ENCODE peak calls at places on chromosomes 6 and 20, in eight cellular contexts. T is fibroblast of lung; H is SJSA1; X is right cardiac atrium; M is CD8-positive, alpha-beta memory T cell; S is Karpas-422; V is PC-9; Q is thoracic aorta. D is an unnamed sample. For H3K4me1 and H3K27me3, the result is how much of the 10 kb centered on the place peaks cover.

GRCh38 chr6:148342146-148343027 is at the start of gene SASH1:
- DNase-seq in T (peak), Q (no peak), V (peak), H (peak), M (no peak), X (peak), S (peak), D (peak)

GRCh38 chr20:19828233-19828632 is 70.2 kb downstream of the RIN2 start:
- DNase-seq in M (no peak), T (peak), V (peak), S (peak), H (no peak), Q (no peak), X (no peak), D (no peak)

GRCh38 chr20:11716239-11716944 is 201.3 kb upstream of the BTBD3 start:
- DNase-seq in M (no peak), Q (no peak), H (peak), T (peak), S (no peak), X (no peak), V (peak), D (peak)

GRCh38 chr6:2911171-2911570 is 8.1 kb upstream of the SERPINB9 start:
- DNase-seq in H (no peak), X (no peak), M (no peak), T (no peak), Q (no peak), S (peak), V (no peak), D (no peak)

GRCh38 chr20:37314617-37315292 is 25.3 kb downstream of the MANBAL start:
- DNase-seq in S (no peak), M (no peak), V (no peak), H (no peak), X (peak), T (no peak), Q (no peak), D (no peak)

GRCh38 chr6:52390361-52390727 is 28.4 kb downstream of the PAQR8 start:
- DNase-seq in V (peak), S (no peak), H (no peak), T (peak), X (no peak), M (peak), Q (no peak), D (no peak)

GRCh38 chr20:57964011-57964862 is 254.4 kb upstream of the PMEPA1 start:
- DNase-seq in T (no peak), Q (no peak), S (no peak), V (no peak), X (peak), M (no peak), H (no peak), D (no peak)

GRCh38 chr6:4561773-4562172 is 214.4 kb upstream of the CDYL start:
- DNase-seq in X (no peak), S (no peak), H (no peak), Q (no peak), V (no peak), M (no peak), T (no peak), D (no peak)

GRCh38 chr6:154993026-154993425 is 2.1 kb upstream of the TIAM2 start:
- DNase-seq in M (no peak), T (no peak), Q (no peak), V (peak), S (no peak), H (peak), X (no peak), D (no peak)

GRCh38 chr6:154995241-154996162 is at the start of gene TIAM2:
- DNase-seq in V (peak), T (peak), S (no peak), H (peak), Q (no peak), X (peak), M (no peak), D (peak)

GRCh38 chr6:154996841-154997311 is 1.8 kb downstream of the TIAM2 start:
- DNase-seq in M (no peak), H (no peak), T (no peak), S (no peak), Q (no peak), X (no peak), V (peak), D (peak)

GRCh38 chr6:154993710-154994109 is 1.4 kb upstream of the TIAM2 start:
- DNase-seq in V (no peak), T (no peak), X (no peak), Q (no peak), H (no peak), M (no peak), S (no peak), D (no peak)

DNA sequence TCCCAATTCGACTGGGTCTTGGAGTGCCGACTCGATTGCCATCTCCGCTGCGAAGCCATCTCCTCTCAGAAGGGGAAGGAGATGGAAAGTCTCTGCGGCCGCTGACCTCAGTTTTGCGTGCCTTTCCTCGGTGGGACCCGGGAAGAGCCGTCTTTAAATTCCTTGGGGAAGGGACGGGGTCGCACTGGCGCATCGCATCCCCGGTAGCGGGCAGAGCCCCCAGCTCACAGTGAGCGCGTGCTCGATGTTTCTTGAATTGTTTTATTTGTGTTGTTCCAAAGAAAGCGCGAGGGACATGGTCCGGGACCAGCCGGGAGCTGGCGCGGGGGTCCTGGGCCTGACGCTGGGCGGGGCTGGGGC is 254 bp upstream of the TIAM2 start:
- DNase-seq in M (no peak), T (no peak), X (no peak), H (no peak), S (no peak), V (no peak), Q (no peak), D (no peak)
- H3K4me1 ChIP-seq in M (under half), T (under half), X (under half), H (under half), S (under half), V (under half), Q (under half), D (under half)

DNA sequence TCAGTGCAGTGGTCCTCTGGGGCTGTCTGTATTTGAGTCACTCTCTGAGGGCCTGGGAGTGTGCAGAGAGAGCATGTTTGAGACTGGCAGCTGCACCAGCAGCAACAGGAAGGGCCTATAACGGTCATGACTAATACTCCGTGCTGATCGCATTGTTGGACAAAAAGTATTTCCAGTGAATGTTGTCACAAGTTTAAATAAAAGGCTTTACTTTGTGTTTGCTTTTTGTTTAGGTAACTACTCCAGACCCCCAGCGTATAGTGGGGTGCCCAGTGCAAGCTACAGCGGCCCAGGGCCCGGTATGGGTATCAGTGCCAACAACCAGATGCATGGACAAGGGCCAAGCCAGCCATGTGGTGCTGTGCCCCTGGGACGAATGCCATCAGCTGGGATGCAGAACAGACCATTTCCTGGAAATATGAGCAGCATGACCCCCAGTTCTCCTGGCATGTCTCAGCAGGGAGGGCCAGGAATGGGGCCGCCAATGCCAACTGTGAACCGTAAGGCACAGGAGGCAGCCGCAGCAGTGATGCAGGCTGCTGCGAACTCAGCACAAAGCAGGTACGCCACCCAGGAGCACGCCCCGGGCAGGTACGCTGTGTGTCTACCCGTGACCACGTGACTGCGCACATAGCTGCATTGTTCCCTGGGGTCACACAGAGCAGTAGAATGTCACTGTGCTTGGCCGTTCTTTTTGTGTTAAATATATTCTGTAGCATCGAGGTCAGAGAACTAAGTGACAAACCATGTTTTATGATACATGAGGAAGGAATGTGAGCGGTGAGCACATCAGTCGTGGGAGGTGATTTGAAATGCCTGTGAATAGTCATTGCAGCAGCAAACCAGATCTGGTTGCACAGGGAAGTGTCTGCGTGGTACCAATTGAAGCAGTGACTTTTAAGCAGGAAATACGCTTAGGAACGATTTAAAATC is 174.7 kb downstream of the TMEM242 start:
- DNase-seq in X (peak), H (peak), M (no peak), S (no peak), T (peak), V (peak), Q (peak), D (no peak)
- H3K4me3 ChIP-seq in X (no peak), H (peak), M (no peak), S (no peak), T (no peak), V (no peak), Q (peak), D (no peak)

DNA sequence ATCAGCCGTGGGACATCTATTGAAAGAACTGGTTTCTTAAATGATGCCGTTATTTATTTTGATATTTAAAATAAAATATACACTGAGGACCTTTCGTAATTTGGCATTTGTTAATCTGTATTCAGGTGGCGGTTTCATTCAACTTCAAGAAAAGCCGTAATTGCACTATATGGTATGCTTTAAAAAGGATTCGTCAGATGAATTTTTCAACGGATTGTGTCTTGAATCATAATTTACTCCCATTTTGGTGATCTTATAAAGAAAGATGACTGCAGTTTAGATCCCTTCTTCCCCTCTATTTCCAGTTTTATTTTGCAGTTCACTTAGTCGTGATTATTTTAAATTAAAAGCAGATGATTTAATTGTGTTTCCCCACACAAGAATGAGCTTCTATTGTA is 761 bp downstream of the KLHL32 start:
- DNase-seq in V (no peak), Q (no peak), H (no peak), T (no peak), X (no peak), M (no peak), S (no peak), D (no peak)
- H3K27me3 ChIP-seq in V (under half), Q (under half), H (half or more), T (under half), X (under half), M (under half), S (under half), D (under half)

DNA sequence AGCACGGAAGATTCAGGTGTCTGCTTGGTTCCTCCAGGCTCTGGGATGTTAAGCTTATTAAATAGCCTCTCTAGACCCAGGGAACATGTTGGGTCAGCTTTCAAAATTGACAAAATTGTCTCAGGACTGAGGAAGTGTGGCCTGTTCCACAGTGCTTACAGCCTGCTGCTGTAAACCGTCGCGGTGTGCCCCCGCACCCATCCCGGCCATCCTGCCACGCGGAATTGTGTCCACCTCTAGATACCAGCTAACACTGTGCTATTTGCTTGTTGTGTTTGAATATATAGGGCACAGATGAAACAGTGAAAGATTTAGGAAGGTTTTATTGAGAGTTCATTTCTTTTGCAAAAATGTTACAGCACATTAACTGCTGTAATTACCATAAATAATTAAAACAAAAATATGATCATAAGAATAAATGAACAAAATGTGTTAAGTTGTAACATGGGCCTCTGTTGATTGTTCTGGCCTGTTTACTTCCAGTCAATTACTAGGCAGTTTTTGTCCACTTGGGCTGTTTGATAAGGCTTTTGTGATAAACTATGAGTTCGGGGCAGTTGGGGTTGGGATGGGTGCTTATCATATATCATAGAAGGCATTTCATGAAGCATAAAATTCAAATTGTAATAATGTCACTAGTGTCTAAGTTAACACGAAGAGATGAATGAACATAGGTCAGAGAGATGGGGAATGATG is 77.4 kb downstream of the ARID1B start:
- DNase-seq in X (no peak), Q (no peak), V (no peak), T (no peak), S (no peak), H (no peak), M (no peak), D (no peak)
- H3K4me1 ChIP-seq in X (under half), Q (under half), V (under half), T (under half), S (half or more), H (under half), M (half or more), D (under half)

DNA sequence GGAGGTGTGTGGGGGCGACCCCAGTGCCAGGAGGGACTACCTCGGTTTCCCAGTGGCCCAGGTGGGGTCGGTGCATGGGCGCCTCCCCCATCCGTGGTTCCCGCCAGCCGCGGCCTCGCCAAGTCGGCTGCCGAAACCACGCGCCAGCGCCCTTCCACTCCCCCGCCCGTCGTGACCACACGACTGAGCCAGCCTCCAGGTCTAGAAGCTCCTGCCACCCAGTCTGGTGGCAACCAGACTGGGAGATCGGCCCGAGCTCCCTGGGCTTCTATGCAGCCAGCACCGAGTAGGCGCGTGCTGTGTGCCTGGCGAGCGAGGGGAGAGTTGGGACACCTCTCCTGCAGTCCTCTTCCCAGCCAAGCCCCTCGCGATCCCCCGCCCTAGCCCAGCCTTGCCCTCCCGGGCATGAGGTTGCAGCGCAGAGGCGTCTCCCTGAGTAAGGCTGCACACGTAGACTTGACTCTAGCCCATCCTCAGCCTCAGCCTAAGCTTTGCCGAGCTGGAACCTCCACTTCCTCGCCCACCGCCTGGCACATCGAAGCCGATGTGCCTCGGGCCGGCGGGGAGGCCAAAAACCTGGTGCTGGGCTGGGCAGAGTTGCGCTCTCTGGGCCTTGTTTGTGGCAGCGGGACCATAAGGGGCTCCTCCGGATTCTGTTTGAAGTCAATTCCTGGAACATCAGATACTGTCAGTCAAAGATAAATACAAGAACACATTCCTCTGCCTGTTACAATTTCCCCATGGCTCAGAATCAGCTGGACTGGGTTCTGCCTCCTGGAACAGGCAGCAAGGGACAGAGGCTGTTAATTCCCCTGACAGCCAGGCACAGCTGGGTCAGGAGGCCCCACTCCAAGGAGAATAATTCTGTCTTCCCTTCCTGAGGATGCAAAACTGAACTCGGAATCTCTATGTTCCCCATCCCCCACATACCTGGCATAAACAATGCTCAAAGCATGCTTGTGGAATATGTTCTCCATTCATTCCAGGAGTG is 1.5 kb upstream of the CPNE5 start:
- DNase-seq in V (no peak), Q (no peak), T (no peak), S (no peak), M (peak), H (no peak), X (peak), D (no peak)
- H3K4me3 ChIP-seq in V (no peak), Q (peak), T (peak), S (no peak), M (peak), H (no peak), X (peak), D (no peak)

DNA sequence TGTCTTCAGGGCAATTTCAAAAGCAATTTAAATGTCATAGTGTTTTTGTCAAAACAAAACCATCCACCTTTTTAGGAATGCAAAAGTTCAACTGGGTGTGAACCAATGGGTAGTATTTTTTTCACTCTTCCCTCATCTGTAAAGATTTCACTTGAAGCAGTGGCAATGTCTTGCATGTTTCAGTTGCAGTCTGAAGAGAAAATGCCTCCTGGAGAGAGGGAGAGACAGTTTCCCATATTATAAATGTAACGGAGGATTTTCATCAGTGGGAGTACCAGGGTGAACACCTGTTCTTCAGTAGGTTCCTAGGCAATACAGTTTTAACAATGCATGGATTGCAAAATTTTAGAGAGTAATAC is 3.3 kb downstream of the FOXQ1 start:
- DNase-seq in H (no peak), S (no peak), M (no peak), V (no peak), Q (no peak), X (no peak), T (no peak), D (no peak)
- H3K27me3 ChIP-seq in H (under half), S (under half), M (under half), V (under half), Q (under half), X (under half), T (under half), D (half or more)

GRCh38 chr20:48772183-48772976 is 55.4 kb downstream of the PREX1 start:
- DNase-seq in Q (no peak), S (no peak), T (no peak), X (peak), H (no peak), M (peak), V (no peak), D (no peak)
- H3K4me1 ChIP-seq in Q (under half), S (under half), T (under half), X (under half), H (under half), M (half or more), V (under half), D (under half)